ENCODE peak calls at places on chromosomes 3 and 15, in seven cellular contexts. One of them, this sample, is unnamed.

GRCh38 chr3:129967761-129968160 is 6.8 kb upstream of the TRH start:
- DNase-seq in keratinocyte: no peak
- DNase-seq in fibroblast of lung: no peak
- DNase-seq in IMR-90: no peak
- DNase-seq in heart left ventricle: no peak
- DNase-seq in GM23338: no peak
- DNase-seq in tibial nerve: no peak
- DNase-seq in this sample: no peak

GRCh38 chr15:54681578-54681977 is 515.2 kb downstream of the RSL24D1 start:
- DNase-seq in keratinocyte: no peak
- DNase-seq in fibroblast of lung: no peak
- DNase-seq in IMR-90: no peak
- DNase-seq in heart left ventricle: no peak
- DNase-seq in GM23338: no peak
- DNase-seq in tibial nerve: no peak
- DNase-seq in this sample: no peak

GRCh38 chr3:194134757-194135515 is 1.0 kb upstream of the HES1 start:
- DNase-seq in keratinocyte: no peak
- DNase-seq in fibroblast of lung: peak
- DNase-seq in IMR-90: peak
- DNase-seq in heart left ventricle: peak
- DNase-seq in GM23338: peak
- DNase-seq in tibial nerve: peak
- DNase-seq in this sample: peak

GRCh38 chr15:60223161-60223560 is 174.6 kb downstream of the ANXA2 start:
- DNase-seq in keratinocyte: no peak
- DNase-seq in fibroblast of lung: no peak
- DNase-seq in IMR-90: no peak
- DNase-seq in heart left ventricle: no peak
- DNase-seq in GM23338: no peak
- DNase-seq in tibial nerve: no peak
- DNase-seq in this sample: no peak

GRCh38 chr15:33218071-33218491 is 23.6 kb upstream of the FMN1 start:
- DNase-seq in keratinocyte: no peak
- DNase-seq in fibroblast of lung: no peak
- DNase-seq in IMR-90: no peak
- DNase-seq in heart left ventricle: no peak
- DNase-seq in GM23338: no peak
- DNase-seq in tibial nerve: no peak
- DNase-seq in this sample: no peak

GRCh38 chr3:84759361-84759760 is 199.4 kb upstream of the CADM2 start:
- DNase-seq in keratinocyte: no peak
- DNase-seq in fibroblast of lung: no peak
- DNase-seq in IMR-90: no peak
- DNase-seq in heart left ventricle: no peak
- DNase-seq in GM23338: no peak
- DNase-seq in tibial nerve: no peak
- DNase-seq in this sample: no peak

GRCh38 chr3:132723551-132723950 is 1.3 kb upstream of the NPHP3 start:
- DNase-seq in keratinocyte: no peak
- DNase-seq in fibroblast of lung: no peak
- DNase-seq in IMR-90: peak
- DNase-seq in heart left ventricle: no peak
- DNase-seq in GM23338: no peak
- DNase-seq in tibial nerve: no peak
- DNase-seq in this sample: no peak

GRCh38 chr3:179671709-179672337 is 19.0 kb downstream of the USP13 start:
- DNase-seq in keratinocyte: no peak
- DNase-seq in fibroblast of lung: peak
- DNase-seq in IMR-90: peak
- DNase-seq in heart left ventricle: peak
- DNase-seq in GM23338: no peak
- DNase-seq in tibial nerve: no peak
- DNase-seq in this sample: no peak

GRCh38 chr3:184593201-184593922 is 31.8 kb downstream of the EPHB3 start:
- DNase-seq in keratinocyte: no peak
- DNase-seq in fibroblast of lung: no peak
- DNase-seq in IMR-90: peak
- DNase-seq in heart left ventricle: peak
- DNase-seq in GM23338: no peak
- DNase-seq in tibial nerve: peak
- DNase-seq in this sample: no peak

GRCh38 chr15:75729304-75730069 is 16.8 kb upstream of the CSPG4 start:
- DNase-seq in keratinocyte: no peak
- DNase-seq in fibroblast of lung: no peak
- DNase-seq in IMR-90: no peak
- DNase-seq in heart left ventricle: no peak
- DNase-seq in GM23338: no peak
- DNase-seq in tibial nerve: no peak
- DNase-seq in this sample: no peak

GRCh38 chr15:22904736-22905135 is 66.3 kb downstream of the NIPA2 start:
- DNase-seq in keratinocyte: no peak
- DNase-seq in fibroblast of lung: no peak
- DNase-seq in IMR-90: no peak
- DNase-seq in heart left ventricle: no peak
- DNase-seq in GM23338: no peak
- DNase-seq in tibial nerve: no peak
- DNase-seq in this sample: no peak

GRCh38 chr15:26224266-26224665 is 361.1 kb upstream of the ATP10A start:
- DNase-seq in keratinocyte: no peak
- DNase-seq in fibroblast of lung: no peak
- DNase-seq in IMR-90: no peak
- DNase-seq in heart left ventricle: no peak
- DNase-seq in GM23338: no peak
- DNase-seq in tibial nerve: no peak
- DNase-seq in this sample: no peak

GRCh38 chr3:13367728-13368127 is 52.4 kb downstream of the NUP210 start:
- DNase-seq in keratinocyte: no peak
- DNase-seq in fibroblast of lung: no peak
- DNase-seq in IMR-90: no peak
- DNase-seq in heart left ventricle: no peak
- DNase-seq in GM23338: no peak
- DNase-seq in tibial nerve: no peak
- DNase-seq in this sample: no peak

GRCh38 chr3:194423317-194423716 is 24.3 kb upstream of the GP5 start:
- DNase-seq in keratinocyte: no peak
- DNase-seq in fibroblast of lung: no peak
- DNase-seq in IMR-90: peak
- DNase-seq in heart left ventricle: peak
- DNase-seq in GM23338: no peak
- DNase-seq in tibial nerve: no peak
- DNase-seq in this sample: no peak

GRCh38 chr15:50774450-50774849 is 8.9 kb upstream of the SPPL2A start:
- DNase-seq in keratinocyte: no peak
- DNase-seq in fibroblast of lung: no peak
- DNase-seq in IMR-90: peak
- DNase-seq in heart left ventricle: no peak
- DNase-seq in GM23338: no peak
- DNase-seq in tibial nerve: no peak
- DNase-seq in this sample: no peak

GRCh38 chr3:45426161-45426560 is 37.8 kb downstream of the LARS2 start:
- DNase-seq in keratinocyte: no peak
- DNase-seq in fibroblast of lung: no peak
- DNase-seq in IMR-90: no peak
- DNase-seq in heart left ventricle: no peak
- DNase-seq in GM23338: peak
- DNase-seq in tibial nerve: no peak
- DNase-seq in this sample: no peak

GRCh38 chr3:172666181-172666872 is 44.5 kb downstream of the NCEH1 start:
- DNase-seq in keratinocyte: no peak
- DNase-seq in fibroblast of lung: no peak
- DNase-seq in IMR-90: no peak
- DNase-seq in heart left ventricle: no peak
- DNase-seq in GM23338: peak
- DNase-seq in tibial nerve: no peak
- DNase-seq in this sample: no peak
- TF ChIP-seq CTCF in keratinocyte: no peak
- TF ChIP-seq CTCF in fibroblast of lung: peak
- TF ChIP-seq CTCF in IMR-90: peak
- TF ChIP-seq CTCF in heart left ventricle: no peak
- TF ChIP-seq CTCF in GM23338: peak
- TF ChIP-seq CTCF in tibial nerve: no peak
- TF ChIP-seq CTCF in this sample: no peak

GRCh38 chr15:68794869-68795268 is 25.8 kb downstream of the ANP32A start:
- DNase-seq in keratinocyte: no peak
- DNase-seq in fibroblast of lung: peak
- DNase-seq in IMR-90: no peak
- DNase-seq in heart left ventricle: no peak
- DNase-seq in GM23338: no peak
- DNase-seq in tibial nerve: no peak
- DNase-seq in this sample: no peak
- H3K27ac ChIP-seq in keratinocyte: peak
- H3K27ac ChIP-seq in fibroblast of lung: no peak
- H3K27ac ChIP-seq in IMR-90: no peak
- H3K27ac ChIP-seq in heart left ventricle: peak
- H3K27ac ChIP-seq in GM23338: no peak
- H3K27ac ChIP-seq in tibial nerve: peak
- H3K27ac ChIP-seq in this sample: no peak

GRCh38 chr15:93619597-93619996 is 530.6 kb upstream of the RGMA start:
- DNase-seq in keratinocyte: no peak
- DNase-seq in fibroblast of lung: no peak
- DNase-seq in IMR-90: no peak
- DNase-seq in heart left ventricle: no peak
- DNase-seq in GM23338: no peak
- DNase-seq in tibial nerve: no peak
- DNase-seq in this sample: no peak

GRCh38 chr15:93614446-93615104 is 525.6 kb upstream of the RGMA start:
- DNase-seq in keratinocyte: no peak
- DNase-seq in fibroblast of lung: no peak
- DNase-seq in IMR-90: no peak
- DNase-seq in heart left ventricle: peak
- DNase-seq in GM23338: no peak
- DNase-seq in tibial nerve: no peak
- DNase-seq in this sample: no peak

GRCh38 chr15:93617443-93617842 is 528.4 kb upstream of the RGMA start:
- DNase-seq in keratinocyte: no peak
- DNase-seq in fibroblast of lung: no peak
- DNase-seq in IMR-90: no peak
- DNase-seq in heart left ventricle: no peak
- DNase-seq in GM23338: no peak
- DNase-seq in tibial nerve: no peak
- DNase-seq in this sample: no peak
- TF ChIP-seq CTCF in keratinocyte: no peak
- TF ChIP-seq CTCF in fibroblast of lung: no peak
- TF ChIP-seq CTCF in IMR-90: no peak
- TF ChIP-seq CTCF in heart left ventricle: no peak
- TF ChIP-seq CTCF in GM23338: no peak
- TF ChIP-seq CTCF in tibial nerve: no peak
- TF ChIP-seq CTCF in this sample: no peak

DNA sequence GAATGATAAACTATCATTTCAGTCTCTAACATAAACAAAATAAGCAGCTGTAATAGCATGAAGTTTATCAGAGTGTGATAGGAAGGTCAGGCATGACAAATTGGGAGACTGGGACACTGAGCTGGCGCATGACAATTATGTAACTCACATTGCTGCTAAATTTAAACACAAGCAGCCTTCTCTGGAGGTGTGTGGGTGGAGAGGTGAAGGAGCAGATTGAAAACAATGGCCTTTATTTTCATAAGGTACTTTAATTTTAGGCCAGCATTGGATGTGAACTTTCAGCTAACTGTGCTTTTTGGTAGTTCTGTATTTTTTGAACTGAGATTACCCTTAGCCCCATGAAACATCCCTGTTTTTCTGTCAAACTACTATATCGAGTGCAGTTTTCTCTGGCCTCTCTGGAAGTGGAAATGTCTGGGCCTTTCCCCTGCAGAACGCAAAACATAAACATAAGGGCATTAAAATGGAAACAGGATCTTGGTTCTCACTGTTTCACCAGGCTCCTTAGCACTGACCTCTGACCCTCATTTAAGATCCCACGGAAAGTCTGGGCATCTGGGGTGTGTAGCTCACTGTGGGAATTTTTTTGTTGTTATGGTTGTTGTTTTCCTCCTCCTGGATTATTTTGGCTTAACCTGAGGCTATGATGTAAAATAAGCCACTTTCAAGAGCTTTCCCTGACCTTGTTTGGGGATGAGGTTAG is 160.1 kb upstream of the DPH6 start:
- DNase-seq in keratinocyte: no peak
- DNase-seq in fibroblast of lung: peak
- DNase-seq in IMR-90: peak
- DNase-seq in heart left ventricle: peak
- DNase-seq in GM23338: no peak
- DNase-seq in tibial nerve: no peak
- DNase-seq in this sample: no peak
- H3K27ac ChIP-seq in keratinocyte: no peak
- H3K27ac ChIP-seq in fibroblast of lung: no peak
- H3K27ac ChIP-seq in IMR-90: no peak
- H3K27ac ChIP-seq in heart left ventricle: peak
- H3K27ac ChIP-seq in GM23338: no peak
- H3K27ac ChIP-seq in tibial nerve: peak
- H3K27ac ChIP-seq in this sample: no peak